ENCODE peak calls at places on chromosomes 7 and 10, in four cellular contexts. S is cardiac muscle cell, G is NB4, I is GM12878. O is an unnamed sample.

GRCh38 chr7:139602143-139602722 is 78.7 kb downstream of the CLEC2L start:
- DNase-seq in I (no peak), G (peak; percentile 61), S (peak; percentile 63), O (no peak)

GRCh38 chr7:105940111-105940510 is 23.0 kb upstream of the CDHR3 start:
- DNase-seq in S (no peak), G (no peak), I (no peak), O (no peak)

GRCh38 chr10:128009768-128010167 is 102.9 kb downstream of the PTPRE start:
- DNase-seq in S (peak; percentile 34), I (no peak), G (no peak), O (no peak)

GRCh38 chr7:100509213-100509612 is 25.5 kb downstream of the NYAP1 start:
- DNase-seq in G (no peak), S (peak; percentile 94), I (no peak), O (no peak)

GRCh38 chr10:68196707-68197106 is 35.2 kb downstream of the ATOH7 start:
- DNase-seq in G (no peak), S (no peak), I (no peak), O (no peak)

GRCh38 chr10:11272915-11273389 is 255.3 kb downstream of the CELF2 start:
- DNase-seq in I (peak; percentile 64), G (no peak), S (no peak), O (no peak)

GRCh38 chr7:113796557-113796956 is 122.3 kb downstream of the PPP1R3A start:
- DNase-seq in I (no peak), S (peak; percentile 74), G (peak; percentile 90), O (no peak)

GRCh38 chr10:13956826-13957225 is 370.1 kb downstream of the PRPF18 start:
- DNase-seq in S (peak; percentile 73), I (no peak), G (no peak), O (no peak)

GRCh38 chr7:2198206-2198605 is 34.5 kb downstream of the MAD1L1 start:
- DNase-seq in S (no peak), G (no peak), I (no peak), O (no peak)

GRCh38 chr10:15267496-15267895 is 99.0 kb upstream of the NMT2 start:
- DNase-seq in G (no peak), S (peak; percentile 12), I (no peak), O (no peak)
- TF ChIP-seq CTCF in G (no peak), S (peak; percentile 13), I (no peak), O (peak; percentile 28)

GRCh38 chr10:89642193-89642592 is 2.8 kb downstream of the PANK1 start:
- DNase-seq in G (no peak), S (no peak), I (no peak), O (no peak)
- H3K4me3 ChIP-seq in G (no peak overlapping the region), S (peak overlapping the region; percentile 61), I (no peak overlapping the region), O (no peak overlapping the region)

GRCh38 chr7:117951285-117951684 is 78.0 kb upstream of the CTTNBP2 start:
- DNase-seq in G (no peak), S (no peak), I (no peak), O (no peak)

GRCh38 chr7:117951711-117952280 is 78.6 kb upstream of the CTTNBP2 start:
- DNase-seq in I (no peak), G (no peak), S (no peak), O (no peak)

GRCh38 chr7:117950601-117951278 is 77.5 kb upstream of the CTTNBP2 start:
- DNase-seq in G (no peak), I (no peak), S (no peak), O (no peak)

GRCh38 chr7:117946201-117946633 is 73.0 kb upstream of the CTTNBP2 start:
- DNase-seq in G (no peak), I (no peak), S (no peak), O (peak; percentile 42)

GRCh38 chr7:117949232-117949631 is 76.0 kb upstream of the CTTNBP2 start:
- DNase-seq in S (no peak), I (no peak), G (no peak), O (no peak)
- TF ChIP-seq CTCF in S (no peak), I (no peak), G (no peak), O (peak; percentile 52)

GRCh38 chr7:156722427-156722826 is 81.9 kb downstream of the RNF32 start:
- DNase-seq in S (no peak), I (no peak), G (no peak), O (no peak)

GRCh38 chr7:156725982-156726381 is 85.4 kb downstream of the RNF32 start:
- DNase-seq in I (no peak), G (no peak), S (peak; percentile 27), O (no peak)

DNA sequence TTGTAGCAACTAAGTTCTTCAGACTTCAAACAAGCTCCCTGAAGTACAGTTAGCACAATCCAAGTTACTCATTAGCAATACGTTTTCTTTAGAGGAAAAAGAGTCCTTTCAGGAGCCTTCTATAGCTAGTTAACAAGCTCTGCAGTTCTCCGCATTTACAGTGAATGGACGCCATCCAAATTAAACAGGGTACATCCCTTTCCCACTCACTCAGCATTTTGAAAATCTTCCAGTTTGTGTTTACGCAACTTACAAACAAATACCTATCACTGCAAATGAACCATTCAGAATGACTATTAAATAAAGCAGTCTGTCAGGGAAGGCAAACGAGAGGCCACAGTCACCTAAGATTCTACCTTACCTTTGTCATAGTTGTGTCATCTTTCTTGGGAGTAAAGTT is 84.5 kb downstream of the RNF32 start:
- DNase-seq in S (peak; percentile 68), G (no peak), I (no peak), O (no peak)
- H3K4me3 ChIP-seq in S (no peak overlapping the region), G (no peak overlapping the region), I (no peak overlapping the region), O (no peak overlapping the region)

DNA sequence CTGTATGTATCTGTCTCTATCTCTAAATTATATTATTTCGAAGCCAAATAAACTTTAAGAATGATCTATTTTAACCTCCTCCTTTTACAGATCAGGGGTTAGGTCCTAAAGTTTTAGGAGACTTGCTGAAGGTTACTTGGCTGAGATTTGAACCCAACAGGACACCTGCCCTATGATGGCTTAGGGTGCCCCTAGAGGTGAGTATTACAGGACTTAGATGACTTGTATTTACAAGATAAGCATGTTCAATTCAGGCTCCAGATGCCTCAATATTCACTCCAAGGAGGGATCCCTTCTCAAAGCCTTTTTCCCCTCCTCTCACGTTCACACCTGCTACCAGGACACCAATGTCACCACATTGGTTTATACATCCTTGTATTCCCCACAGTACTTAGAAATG is 872.4 kb upstream of the AUTS2 start:
- DNase-seq in I (no peak), G (no peak), S (no peak), O (no peak)
- TF ChIP-seq CTCF in I (no peak), G (no peak), S (no peak), O (peak; percentile 8)

O was measured in epithelial cell of proximal tubule.